ENCODE peak calls at places on chromosomes 12 and 14, in four cellular contexts. O is dorsolateral prefrontal cortex, Z is Calu3, R is adrenal gland. E is an unnamed sample.

GRCh38 chr12:67855103-67855502 is 134.1 kb upstream of the IFNG-AS1 start:
- DNase-seq in O (no peak), Z (no peak), R (no peak), E (no peak)

GRCh38 chr12:116018282-116018681 is 259.2 kb downstream of the MED13L start:
- DNase-seq in O (no peak), Z (no peak), R (no peak), E (no peak)

GRCh38 chr14:100393906-100394732 is 71.0 kb downstream of the SLC25A47 start:
- DNase-seq in O (no peak), Z (no peak), R (no peak), E (no peak)

GRCh38 chr12:50505386-50505827 is 622 bp downstream of the DIP2B start:
- DNase-seq in O (no peak), Z (peak; percentile 16), R (peak; percentile 33), E (peak; percentile 29)

GRCh38 chr12:131197490-131197889 is 243.8 kb downstream of the ADGRD1 start:
- DNase-seq in O (no peak), Z (no peak), R (no peak), E (no peak)

GRCh38 chr12:114215766-114216165 is 190.2 kb downstream of the TBX5 start:
- DNase-seq in O (no peak), Z (no peak), R (no peak), E (no peak)

GRCh38 chr12:50070314-50071060 is 13.1 kb downstream of the ASIC1 start:
- DNase-seq in O (peak; percentile 74), Z (peak; percentile 73), R (peak; percentile 86), E (peak; percentile 82)

GRCh38 chr14:80930836-80931389 is 10.6 kb downstream of the CEP128 start:
- DNase-seq in O (no peak), Z (no peak), R (no peak), E (no peak)

GRCh38 chr12:56884421-56884820 is 49.8 kb downstream of the SDR9C7 start:
- DNase-seq in O (no peak), Z (no peak), R (no peak), E (no peak)

GRCh38 chr14:65704412-65704811 is 291.9 kb downstream of the FUT8 start:
- DNase-seq in O (no peak), Z (no peak), R (no peak), E (peak; percentile 49)

GRCh38 chr14:104708606-104709268 is 15.3 kb upstream of the ADSS1 start:
- DNase-seq in O (no peak), Z (peak; percentile 79), R (peak; percentile 81), E (peak; percentile 73)

GRCh38 chr12:91846466-91847055 is 299.1 kb downstream of the BTG1 start:
- DNase-seq in O (no peak), Z (no peak), R (no peak), E (peak; percentile 3)

GRCh38 chr12:129563266-129563665 is 340.6 kb downstream of the TMEM132D start:
- DNase-seq in O (no peak), Z (no peak), R (no peak), E (no peak)

GRCh38 chr14:64244279-64244678 is 49.9 kb downstream of the ESR2 start:
- DNase-seq in O (no peak), Z (no peak), R (peak; percentile 90), E (no peak)

GRCh38 chr14:104865631-104866441 is 768 bp downstream of the CEP170B start:
- DNase-seq in O (peak; percentile 48), Z (peak; percentile 71), R (peak; percentile 73), E (peak; percentile 67)

GRCh38 chr12:92696240-92696639 is 6.5 kb upstream of the PLEKHG7 start:
- DNase-seq in O (no peak), Z (no peak), R (peak; percentile 48), E (no peak)

GRCh38 chr12:2668816-2669215 is 126.0 kb upstream of the FKBP4 start:
- DNase-seq in O (no peak), Z (no peak), R (no peak), E (no peak)

GRCh38 chr12:63206908-63207307 is 55.9 kb upstream of the AVPR1A start:
- DNase-seq in O (no peak), Z (no peak), R (peak; percentile 90), E (no peak)

GRCh38 chr14:75981426-75981825 is 369 bp downstream of the TGFB3 start:
- DNase-seq in O (no peak), Z (no peak), R (no peak), E (no peak)

GRCh38 chr12:126483145-126484068 is 1418.2 kb downstream of the AACS start:
- DNase-seq in O (no peak), Z (no peak), R (no peak), E (no peak)

GRCh38 chr14:93994919-93995682 is 2.0 kb upstream of the CCDC197 start:
- DNase-seq in O (peak; percentile 72), Z (peak; percentile 61), R (peak; percentile 87), E (peak; percentile 30)

GRCh38 chr14:74974364-74975058 is 19.1 kb upstream of the PGF start:
- DNase-seq in O (no peak), Z (no peak), R (no peak), E (no peak)

GRCh38 chr14:32469388-32470160 is 140.5 kb downstream of the AKAP6 start:
- DNase-seq in O (no peak), Z (no peak), R (no peak), E (peak; percentile 54)

GRCh38 chr14:70641548-70642312 is at the start of gene TTC9:
- DNase-seq in O (no peak), Z (peak; percentile 49), R (no peak), E (peak; percentile 2)

GRCh38 chr12:100572184-100572583 is 1.3 kb upstream of the GAS2L3 start:
- DNase-seq in O (no peak), Z (no peak), R (no peak), E (no peak)

GRCh38 chr12:28539691-28540323 is 349.6 kb downstream of the CCDC91 start:
- DNase-seq in O (no peak), Z (no peak), R (no peak), E (no peak)

GRCh38 chr12:113515082-113515856 is 43.6 kb upstream of the LHX5 start:
- DNase-seq in O (no peak), Z (no peak), R (no peak), E (no peak)

GRCh38 chr12:69881771-69882170 is 56.7 kb downstream of the MYRFL start:
- DNase-seq in O (no peak), Z (no peak), R (no peak), E (no peak)

GRCh38 chr12:15664491-15664890 is 124.7 kb downstream of the EPS8 start:
- DNase-seq in O (no peak), Z (no peak), R (no peak), E (no peak)

GRCh38 chr12:88225776-88226175 is 83.7 kb downstream of the TMTC3 start:
- DNase-seq in O (no peak), Z (no peak), R (no peak), E (no peak)

GRCh38 chr14:100221419-100222218 is 17.3 kb upstream of the YY1 start:
- DNase-seq in O (no peak), Z (peak; percentile 40), R (peak; percentile 54), E (peak; percentile 73)

GRCh38 chr12:53358836-53359419 is 21.0 kb upstream of the SP1 start:
- DNase-seq in O (no peak), Z (no peak), R (no peak), E (no peak)

GRCh38 chr14:97282644-97283403 is 485.6 kb downstream of the VRK1 start:
- DNase-seq in O (no peak), Z (no peak), R (no peak), E (no peak)

GRCh38 chr14:90810808-90811207 is 5.4 kb downstream of the TTC7B start:
- DNase-seq in O (no peak), Z (no peak), R (no peak), E (no peak)

GRCh38 chr12:88743946-88744685 is 163.8 kb upstream of the KITLG start:
- DNase-seq in O (no peak), Z (no peak), R (no peak), E (peak; percentile 5)

GRCh38 chr12:113232787-113233585 is 11.7 kb downstream of the TPCN1 start:
- DNase-seq in O (peak; percentile 55), Z (no peak), R (peak; percentile 82), E (peak; percentile 29)

GRCh38 chr14:67487937-67488893 is at the start of gene TMEM229B:
- DNase-seq in O (no peak), Z (no peak), R (peak; percentile 51), E (no peak)

GRCh38 chr12:124917135-124917840 is 2.8 kb upstream of the UBC start:
- DNase-seq in O (peak; percentile 97), Z (peak; percentile 97), R (peak; percentile 98), E (peak; percentile 97)

GRCh38 chr12:124915249-124916236 is 1.1 kb upstream of the UBC start:
- DNase-seq in O (no peak), Z (peak; percentile 67), R (no peak), E (peak; percentile 54)

GRCh38 chr12:124916370-124917134 is 2.1 kb upstream of the UBC start:
- DNase-seq in O (peak; percentile 60), Z (peak; percentile 82), R (peak; percentile 84), E (peak; percentile 87)

GRCh38 chr12:124913474-124914391 is 717 bp downstream of the UBC start:
- DNase-seq in O (peak; percentile 81), Z (peak; percentile 95), R (peak; percentile 90), E (peak; percentile 86)

DNA sequence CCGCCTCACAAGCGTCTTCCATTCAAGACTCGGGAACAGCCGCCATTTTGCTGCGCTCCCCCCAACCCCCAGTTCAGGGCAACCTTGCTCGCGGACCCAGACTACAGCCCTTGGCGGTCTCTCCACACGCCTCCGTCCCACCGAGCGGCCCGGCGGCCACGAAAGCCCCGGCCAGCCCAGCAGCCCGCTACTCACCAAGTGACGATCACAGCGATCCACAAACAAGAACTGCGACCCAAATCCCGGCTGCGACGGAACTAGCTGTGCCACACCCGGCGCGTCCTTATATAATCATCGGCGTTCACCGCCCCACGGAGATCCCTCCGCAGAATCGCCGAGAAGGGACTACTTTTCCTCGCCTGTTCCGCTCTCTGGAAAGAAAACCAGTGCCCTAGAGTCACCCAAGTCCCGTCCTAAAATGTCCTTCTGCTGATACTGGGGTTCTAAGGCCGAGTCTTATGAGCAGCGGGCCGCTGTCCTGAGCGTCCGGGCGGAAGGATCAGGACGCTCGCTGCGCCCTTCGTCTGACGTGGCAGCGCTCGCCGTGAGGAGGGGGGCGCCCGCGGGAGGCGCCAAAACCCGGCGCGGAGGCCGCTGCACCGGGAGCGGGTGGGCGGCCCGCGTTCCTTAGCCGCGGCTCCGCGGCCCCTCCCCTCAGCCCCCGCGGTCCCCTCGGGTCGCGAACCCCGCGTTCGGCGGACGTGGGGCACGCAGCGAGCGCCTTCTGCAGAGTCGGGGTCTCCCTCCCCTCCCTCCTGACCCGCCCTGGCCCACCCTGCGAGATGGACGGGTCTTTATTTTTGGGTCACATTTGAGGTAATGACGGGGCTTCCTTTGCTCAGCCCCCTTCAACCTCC is at the start of gene UBC:
- DNase-seq in O (peak; percentile 90), Z (peak; percentile 93), R (peak; percentile 97), E (peak; percentile 92)
- TF ChIP-seq CTCF in O (no peak), Z (no peak), R (no peak), E (no peak)

DNA sequence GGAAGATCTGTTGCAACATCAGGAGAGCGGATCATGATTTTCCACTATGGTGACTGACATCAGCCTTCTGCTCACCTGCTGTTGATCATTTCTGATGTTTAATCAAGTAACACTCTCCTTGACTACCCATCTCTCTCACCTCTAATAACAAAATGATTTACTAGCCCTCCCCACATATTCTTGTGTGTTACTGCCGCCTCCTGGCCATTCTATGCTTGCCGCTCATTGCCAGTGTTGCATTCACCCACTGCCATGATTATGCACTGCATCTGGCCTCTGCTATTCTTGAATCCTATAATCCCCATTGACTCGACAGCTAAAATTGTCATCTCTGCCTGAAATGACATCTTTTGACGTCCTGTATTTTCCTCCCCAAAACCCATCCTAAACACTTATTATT is 113.8 kb downstream of the RERGL start:
- DNase-seq in O (no peak), Z (peak; percentile 31), R (no peak), E (peak; percentile 31)
- TF ChIP-seq CTCF in O (no peak), Z (no peak), R (no peak), E (no peak)

GRCh38 chr12:1582709-1583050 is 11.7 kb downstream of the FBXL14 start:
- DNase-seq in O (no peak), Z (no peak), R (no peak), E (no peak)
- TF ChIP-seq CTCF in O (no peak), Z (no peak), R (no peak), E (no peak)

GRCh38 chr14:20682435-20683124 is 1.8 kb upstream of the RNASE4 start:
- DNase-seq in O (peak; percentile 93), Z (peak; percentile 83), R (peak; percentile 90), E (peak; percentile 92)
- TF ChIP-seq CTCF in O (no peak), Z (no peak), R (no peak), E (no peak)

E was measured in cardiac muscle cell.